ENCODE peak calls at places on chromosome 1, in ten cellular contexts. L is EL; W is foreskin melanocyte; I is Calu3; G is progenitor cell of endocrine pancreas; Z is activated T-helper 1 cell treated with anti-CD3 and anti-CD28 coated beads, Interleukin-2, amount 50 U/mL, for 16 hours; U is activated CD8-positive, alpha-beta memory T cell treated with anti-CD3 and anti-CD28 coated beads, Interleukin-2, amount 10 ng/mL, durations not matched to agents 7 days and 5 days; V is glutamatergic neuron; R is adipocyte; N is SK-MEL-5. J is an unnamed sample.

GRCh38 chr1:220921991-220922390 is 42.7 kb downstream of the HLX start:
- DNase-seq in U (no peak), I (no peak), V (no peak), L (no peak), N (no peak), G (no peak), Z (no peak), R (no peak), W (no peak), J (no peak)

GRCh38 chr1:164223378-164223777 is 335.6 kb upstream of the PBX1 start:
- DNase-seq in R (no peak), V (no peak), I (no peak), Z (no peak), W (no peak), N (no peak), U (no peak), L (no peak), G (no peak), J (no peak)

GRCh38 chr1:21124846-21125245 is 51.9 kb downstream of the EIF4G3 start:
- DNase-seq in R (peak), V (no peak), Z (no peak), G (no peak), U (no peak), W (no peak), L (peak), I (no peak), N (no peak), J (no peak)

GRCh38 chr1:43232071-43232470 is 37.7 kb upstream of the TMEM125 start:
- DNase-seq in Z (no peak), U (no peak), I (peak), G (no peak), V (no peak), N (no peak), L (peak), R (peak), W (no peak), J (no peak)

GRCh38 chr1:94383966-94384408 is 34.2 kb upstream of the ABCD3 start:
- DNase-seq in G (no peak), I (peak), L (peak), U (no peak), W (no peak), Z (no peak), R (peak), V (no peak), N (no peak), J (no peak)

GRCh38 chr1:24490101-24490781 is 12.4 kb upstream of the RCAN3 start:
- DNase-seq in V (no peak), R (no peak), N (no peak), I (no peak), U (no peak), G (no peak), Z (no peak), L (no peak), W (no peak), J (no peak)

GRCh38 chr1:243273945-243274344 is 18.1 kb downstream of the SDCCAG8 start:
- DNase-seq in I (no peak), R (no peak), L (no peak), U (no peak), W (no peak), Z (no peak), N (no peak), V (no peak), G (no peak), J (no peak)

GRCh38 chr1:107557095-107557494 is 407.9 kb downstream of the VAV3 start:
- DNase-seq in V (no peak), W (no peak), L (no peak), Z (no peak), G (no peak), U (no peak), I (no peak), N (no peak), R (no peak), J (no peak)

J was measured in naive B cell.